ENCODE peak calls at places on chromosomes 2 and 18, in six cellular contexts. E is fibroblast of villous mesenchyme, Y is fibroblast of lung, T is thoracic aorta, P is epithelial cell of esophagus, M is Caco-2. X is an unnamed sample.

GRCh38 chr18:48749768-48750167 is 201.0 kb downstream of the SMAD7 start:
- DNase-seq in E (peak; percentile 84), T (no peak), P (peak; percentile 32), Y (peak; percentile 81), M (no peak), X (peak; percentile 84)

GRCh38 chr18:49650426-49650891 is 88.6 kb downstream of the LIPG start:
- DNase-seq in M (no peak), P (peak; percentile 39), T (no peak), Y (no peak), E (no peak), X (no peak)

GRCh38 chr2:186641807-186642321 is 52.0 kb upstream of the FAM171B start:
- DNase-seq in P (peak; percentile 86), E (peak; percentile 74), Y (peak; percentile 78), T (no peak), M (peak; percentile 45), X (peak; percentile 75)

GRCh38 chr18:48412339-48412929 is 3.3 kb upstream of the ZBTB7C start:
- DNase-seq in T (no peak), M (no peak), E (peak; percentile 26), Y (no peak), P (peak; percentile 55), X (no peak)

GRCh38 chr18:23883277-23883790 is 131.2 kb upstream of the TTC39C start:
- DNase-seq in T (no peak), M (peak; percentile 37), P (peak; percentile 86), Y (no peak), E (no peak), X (no peak)

GRCh38 chr2:75146221-75146902 is 53.0 kb downstream of the TACR1 start:
- DNase-seq in Y (no peak), P (no peak), T (no peak), M (no peak), E (no peak), X (no peak)

GRCh38 chr2:241158546-241158900 is 8.3 kb downstream of the PPP1R7 start:
- DNase-seq in Y (no peak), P (no peak), T (no peak), E (no peak), M (no peak), X (no peak)

GRCh38 chr2:62596061-62596658 is 90.2 kb upstream of the TMEM17 start:
- DNase-seq in Y (peak; percentile 93), E (peak; percentile 54), M (no peak), P (peak; percentile 51), T (no peak), X (peak; percentile 65)

GRCh38 chr2:218820746-218821369 is 10.7 kb downstream of the PRKAG3 start:
- DNase-seq in T (no peak), Y (no peak), P (no peak), M (no peak), E (no peak), X (no peak)

GRCh38 chr2:13651684-13652131 is 935.0 kb downstream of the TRIB2 start:
- DNase-seq in T (no peak), P (no peak), Y (no peak), E (no peak), M (no peak), X (no peak)

GRCh38 chr2:221981918-221982317 is 316.9 kb downstream of the PAX3 start:
- DNase-seq in Y (no peak), T (no peak), P (no peak), M (no peak), E (no peak), X (no peak)

GRCh38 chr18:79856119-79857080 is 58.7 kb downstream of the KCNG2 start:
- DNase-seq in Y (peak; percentile 35), E (peak; percentile 67), T (no peak), M (no peak), P (no peak), X (no peak)

GRCh38 chr2:224944707-224945106 is 97.6 kb downstream of the DOCK10 start:
- DNase-seq in P (no peak), Y (no peak), E (no peak), M (no peak), T (no peak), X (no peak)

GRCh38 chr2:224946911-224947310 is 95.4 kb downstream of the DOCK10 start:
- DNase-seq in E (peak; percentile 35), T (no peak), P (peak; percentile 40), Y (peak; percentile 89), M (no peak), X (no peak)

GRCh38 chr2:224948005-224948404 is 94.3 kb downstream of the DOCK10 start:
- DNase-seq in Y (no peak), E (no peak), P (no peak), T (no peak), M (no peak), X (no peak)

GRCh38 chr2:224947566-224947965 is 94.7 kb downstream of the DOCK10 start:
- DNase-seq in P (no peak), Y (no peak), M (no peak), T (no peak), E (no peak), X (no peak)

GRCh38 chr2:224945134-224945533 is 97.1 kb downstream of the DOCK10 start:
- DNase-seq in T (no peak), E (no peak), P (no peak), M (no peak), Y (no peak), X (no peak)
- H3K4me3 ChIP-seq in T (peak overlapping the region; percentile 44), E (no peak overlapping the region), P (no peak overlapping the region), M (no peak overlapping the region), Y (no peak overlapping the region), X (no peak overlapping the region)

GRCh38 chr18:6044773-6045172 is 149.5 kb upstream of the TMEM200C start:
- DNase-seq in P (no peak), E (no peak), M (no peak), Y (no peak), T (no peak), X (no peak)
- TF ChIP-seq CTCF in P (no peak), E (peak; percentile 9), M (peak; percentile 37), Y (no peak), T (no peak), X (peak; percentile 18)

DNA sequence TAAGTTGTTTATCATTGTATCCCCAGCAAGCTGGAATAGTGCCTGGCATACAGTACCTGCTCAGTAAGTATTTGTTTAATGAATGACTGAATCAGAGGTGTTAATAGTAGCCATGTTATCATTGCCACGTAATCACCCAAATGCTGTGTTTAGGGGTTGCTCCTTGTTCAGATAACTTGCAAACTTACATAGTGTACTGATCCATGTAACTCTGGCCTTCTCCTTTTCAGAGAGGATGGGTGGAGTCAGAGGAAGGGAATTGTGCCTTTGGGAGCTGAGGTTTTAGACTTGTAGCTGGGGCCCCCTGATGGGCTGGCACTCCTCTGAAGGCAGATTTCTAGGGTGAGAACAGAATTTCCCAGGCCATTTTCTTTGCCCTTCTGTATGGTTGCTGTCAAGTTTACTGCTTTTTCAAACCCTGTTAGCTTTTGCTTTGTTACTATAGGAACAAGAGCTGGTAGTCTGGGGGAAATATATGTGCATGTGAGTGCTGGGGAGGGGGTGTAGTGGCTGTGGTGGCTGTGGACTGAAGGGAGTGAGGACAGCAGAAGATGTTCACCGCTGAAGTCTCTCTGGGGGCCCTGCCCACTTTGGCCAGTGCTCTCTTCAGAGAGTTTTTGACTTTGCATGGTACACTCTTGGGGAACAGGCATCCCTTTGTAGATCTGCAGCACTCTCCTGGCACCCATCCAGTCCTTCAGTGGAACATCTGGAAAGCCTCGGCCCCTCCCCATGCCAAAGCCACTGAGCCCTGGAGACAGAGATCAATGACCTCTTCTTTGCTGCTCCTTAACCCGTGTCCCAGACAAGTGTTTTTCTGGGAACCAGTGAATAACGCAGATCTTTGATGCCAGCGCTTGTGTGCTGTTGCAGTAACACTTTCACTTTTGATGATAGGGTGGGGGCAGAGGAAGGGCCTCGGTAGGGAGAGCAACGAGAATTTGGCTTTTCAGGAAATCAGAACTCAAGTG is 208.9 kb downstream of the PRKCE start:
- DNase-seq in P (no peak), E (peak; percentile 80), M (no peak), Y (peak; percentile 52), T (peak; percentile 21), X (no peak)
- H3K4me3 ChIP-seq in P (no peak overlapping the region), E (peak overlapping the region; percentile 34), M (no peak overlapping the region), Y (peak overlapping the region; percentile 32), T (peak overlapping the region; percentile 67), X (peak overlapping the region; percentile 20)

GRCh38 chr2:231168460-231169139 is 29.8 kb upstream of the ARMC9 start:
- DNase-seq in P (no peak), T (no peak), Y (no peak), M (no peak), E (peak; percentile 40), X (no peak)

GRCh38 chr2:231169475-231169874 is 29.0 kb upstream of the ARMC9 start:
- DNase-seq in T (no peak), Y (no peak), P (no peak), E (peak; percentile 16), M (no peak), X (no peak)

GRCh38 chr2:231167745-231168459 is 30.5 kb upstream of the ARMC9 start:
- DNase-seq in P (no peak), T (no peak), M (no peak), E (peak; percentile 60), Y (peak; percentile 76), X (no peak)

GRCh38 chr2:231172020-231172419 is 26.4 kb upstream of the ARMC9 start:
- DNase-seq in Y (peak; percentile 76), T (no peak), E (peak; percentile 75), M (no peak), P (no peak), X (no peak)

GRCh38 chr2:231170058-231170457 is 28.4 kb upstream of the ARMC9 start:
- DNase-seq in P (no peak), M (no peak), E (peak; percentile 85), T (no peak), Y (no peak), X (no peak)
- TF ChIP-seq CTCF in P (no peak), M (no peak), E (no peak), T (no peak), Y (no peak), X (no peak)

GRCh38 chr2:236440110-236440881 is 129.3 kb upstream of the ACKR3 start:
- DNase-seq in P (no peak), M (no peak), E (no peak), T (no peak), Y (no peak), X (no peak)
- H3K4me3 ChIP-seq in P (no peak overlapping the region), M (no peak overlapping the region), E (no peak overlapping the region), T (no peak overlapping the region), Y (no peak overlapping the region), X (no peak overlapping the region)

DNA sequence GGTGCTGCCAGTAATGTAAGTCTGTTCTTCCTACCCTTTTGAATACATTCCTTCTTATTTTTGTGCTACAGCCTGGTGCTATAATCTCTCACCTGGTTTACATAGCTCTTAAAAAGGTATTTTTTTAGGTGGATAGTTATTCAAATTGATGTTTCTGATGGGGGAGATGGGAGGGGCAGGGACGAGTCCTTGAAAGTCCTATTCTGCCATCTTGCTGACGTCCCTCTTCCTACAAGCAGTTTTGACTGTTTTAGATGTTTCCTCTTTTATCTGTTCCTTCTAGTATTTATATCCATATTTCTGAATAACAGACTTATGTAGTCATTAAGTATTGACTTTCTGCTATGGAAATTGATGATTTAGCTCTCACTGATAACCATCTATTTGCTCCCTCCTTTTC is 256.4 kb downstream of the KIAA1328 start:
- DNase-seq in P (no peak), E (no peak), T (no peak), Y (no peak), M (no peak), X (no peak)
- TF ChIP-seq CTCF in P (no peak), E (no peak), T (no peak), Y (no peak), M (no peak), X (no peak)

GRCh38 chr2:27080140-27080469 is 1.7 kb downstream of the EMILIN1 start:
- DNase-seq in T (no peak), M (no peak), E (no peak), Y (no peak), P (no peak), X (no peak)
- H3K4me3 ChIP-seq in T (peak overlapping the region; percentile 77), M (no peak overlapping the region), E (peak overlapping the region; percentile 94), Y (peak overlapping the region; percentile 97), P (no peak overlapping the region), X (peak overlapping the region; percentile 63)

GRCh38 chr2:237858294-237859081 is 935 bp upstream of the RAMP1 start:
- DNase-seq in P (peak; percentile 85), Y (peak; percentile 86), T (no peak), E (peak; percentile 87), M (peak; percentile 71), X (peak; percentile 79)
- TF ChIP-seq CTCF in P (peak; percentile 96), Y (peak; percentile 84), T (peak; percentile 74), E (peak; percentile 92), M (peak; percentile 66), X (peak; percentile 93)